ENCODE peak calls at places on chromosomes 2 and 18, in four cellular contexts. E, M, Y and H are unnamed samples.

GRCh38 chr18:36786686-36787085 is 42.1 kb downstream of the TPGS2 start:
- DNase-seq in E (no peak), M (no peak), Y (peak), H (no peak)

GRCh38 chr2:67867735-67868134 is 195.1 kb downstream of the C1D start:
- DNase-seq in E (no peak), M (no peak), Y (no peak), H (peak)

GRCh38 chr2:110679337-110679707 is 1.5 kb upstream of the BUB1 start:
- DNase-seq in E (no peak), M (peak), Y (no peak), H (no peak)

GRCh38 chr2:225668606-225669266 is 269.2 kb downstream of the NYAP2 start:
- DNase-seq in E (peak), M (peak), Y (no peak), H (peak)

GRCh38 chr18:58208207-58208944 is 164.3 kb downstream of the NEDD4L start:
- DNase-seq in E (no peak), M (no peak), Y (no peak), H (no peak)

GRCh38 chr2:30267576-30267975 is 36.2 kb downstream of the LBH start:
- DNase-seq in E (no peak), M (no peak), Y (no peak), H (no peak)

GRCh38 chr2:239935789-239936758 is 89.1 kb downstream of the NDUFA10 start:
- DNase-seq in E (no peak), M (no peak), Y (no peak), H (no peak)

GRCh38 chr2:19695706-19696105 is 206.1 kb downstream of the TTC32 start:
- DNase-seq in E (no peak), M (no peak), Y (no peak), H (no peak)

GRCh38 chr2:220811952-220812570 is 760.0 kb downstream of the EPHA4 start:
- DNase-seq in E (peak), M (no peak), Y (no peak), H (peak)

GRCh38 chr2:156956161-156956560 is 301.3 kb upstream of the GALNT5 start:
- DNase-seq in E (peak), M (no peak), Y (no peak), H (no peak)